ENCODE peak calls at places on chromosome 13, in ten cellular contexts. T is ascending aorta, B is HepG2, Q is IMR-90, A is cardiac muscle cell, W is thoracic aorta, R is suprapubic skin, H is endodermal cell, K is K562, N is epithelial cell of proximal tubule. I is an unnamed sample.

GRCh38 chr13:68509734-68510621 is 1279.8 kb upstream of the PCDH9 start:
- DNase-seq in T (no peak), B (no peak), Q (no peak), A (no peak), W (no peak), R (no peak), H (no peak), K (no peak), N (no peak), I (no peak)

GRCh38 chr13:32023096-32023495 is 8.5 kb upstream of the FRY start:
- DNase-seq in T (no peak), B (no peak), Q (no peak), A (no peak), W (no peak), R (no peak), H (no peak), K (no peak), N (no peak), I (no peak)

GRCh38 chr13:33537691-33538090 is 252.1 kb upstream of the STARD13 start:
- DNase-seq in T (no peak), B (no peak), Q (no peak), A (no peak), W (no peak), R (no peak), H (no peak), K (no peak), N (no peak), I (no peak)

GRCh38 chr13:22648325-22648758 is 532.4 kb upstream of the SGCG start:
- DNase-seq in T (no peak), B (no peak), Q (no peak), A (peak; percentile 61), W (no peak), R (no peak), H (peak; percentile 58), K (no peak), N (no peak), I (no peak)

GRCh38 chr13:22839554-22840286 is 341.1 kb upstream of the SGCG start:
- DNase-seq in T (no peak), B (no peak), Q (no peak), A (peak; percentile 2), W (no peak), R (no peak), H (no peak), K (peak; percentile 5), N (no peak), I (no peak)

GRCh38 chr13:113499936-113500335 is 9.4 kb upstream of the DCUN1D2 start:
- DNase-seq in T (no peak), B (no peak), Q (peak; percentile 82), A (no peak), W (no peak), R (no peak), H (no peak), K (no peak), N (no peak), I (no peak)

GRCh38 chr13:73578251-73578875 is 519.6 kb downstream of the KLF5 start:
- DNase-seq in T (no peak), B (no peak), Q (peak; percentile 42), A (no peak), W (no peak), R (no peak), H (no peak), K (no peak), N (no peak), I (no peak)

GRCh38 chr13:97435794-97436193 is 1.8 kb downstream of the RAP2A start:
- DNase-seq in T (no peak), B (no peak), Q (no peak), A (no peak), W (no peak), R (no peak), H (no peak), K (no peak), N (no peak), I (no peak)

GRCh38 chr13:51976423-51976822 is 34.8 kb downstream of the ATP7B start:
- DNase-seq in T (no peak), B (no peak), Q (no peak), A (no peak), W (no peak), R (no peak), H (no peak), K (no peak), N (no peak), I (no peak)

GRCh38 chr13:97911311-97912138 is 42.0 kb upstream of the IPO5 start:
- DNase-seq in T (no peak), B (peak; percentile 19), Q (peak; percentile 32), A (no peak), W (no peak), R (no peak), H (peak; percentile 82), K (peak; percentile 13), N (no peak), I (peak; percentile 26)

GRCh38 chr13:54305377-54305776 is 1276.8 kb downstream of the OLFM4 start:
- DNase-seq in T (no peak), B (no peak), Q (no peak), A (no peak), W (no peak), R (no peak), H (peak; percentile 65), K (no peak), N (no peak), I (no peak)
- TF ChIP-seq CTCF in T (no peak), B (no peak), Q (no peak), A (no peak), W (no peak), R (no peak), H (peak; percentile 77), K (no peak), N (no peak), I (no peak)

GRCh38 chr13:109747524-109747923 is 38.9 kb downstream of the IRS2 start:
- DNase-seq in T (no peak), B (no peak), Q (no peak), A (no peak), W (no peak), R (no peak), H (peak; percentile 38), K (no peak), N (no peak), I (no peak)

GRCh38 chr13:109750376-109750775 is 36.0 kb downstream of the IRS2 start:
- DNase-seq in T (no peak), B (no peak), Q (no peak), A (no peak), W (no peak), R (no peak), H (no peak), K (no peak), N (no peak), I (no peak)

GRCh38 chr13:109749365-109749764 is 37.0 kb downstream of the IRS2 start:
- DNase-seq in T (no peak), B (no peak), Q (no peak), A (no peak), W (no peak), R (no peak), H (no peak), K (no peak), N (no peak), I (no peak)

GRCh38 chr13:109748677-109749076 is 37.7 kb downstream of the IRS2 start:
- DNase-seq in T (no peak), B (no peak), Q (no peak), A (no peak), W (no peak), R (no peak), H (no peak), K (no peak), N (no peak), I (no peak)

DNA sequence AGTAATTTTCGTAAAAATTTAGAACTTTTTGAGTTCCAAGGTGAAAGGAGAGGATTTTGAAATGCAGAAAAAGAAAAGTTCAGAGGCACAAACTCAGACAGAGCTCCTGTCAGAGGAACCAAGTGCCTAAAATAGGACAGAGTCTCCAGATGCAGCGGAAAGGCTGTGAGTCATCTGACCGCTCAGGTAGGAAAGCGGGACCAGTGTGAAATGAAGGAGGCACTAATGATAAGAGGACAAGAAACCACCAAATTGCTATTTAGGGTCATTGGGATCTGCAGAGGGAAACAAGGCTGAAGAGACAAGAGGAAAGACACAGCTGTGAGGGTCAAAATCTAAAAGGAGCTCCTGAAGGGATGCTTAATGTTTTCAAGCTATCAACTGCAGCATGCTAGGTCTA is 34.9 kb downstream of the IRS2 start:
- DNase-seq in T (no peak), B (no peak), Q (no peak), A (no peak), W (no peak), R (no peak), H (no peak), K (no peak), N (no peak), I (no peak)
- TF ChIP-seq CTCF in T (no peak), B (no peak), Q (no peak), A (no peak), W (no peak), R (no peak), H (no peak), K (no peak), N (no peak), I (no peak)

DNA sequence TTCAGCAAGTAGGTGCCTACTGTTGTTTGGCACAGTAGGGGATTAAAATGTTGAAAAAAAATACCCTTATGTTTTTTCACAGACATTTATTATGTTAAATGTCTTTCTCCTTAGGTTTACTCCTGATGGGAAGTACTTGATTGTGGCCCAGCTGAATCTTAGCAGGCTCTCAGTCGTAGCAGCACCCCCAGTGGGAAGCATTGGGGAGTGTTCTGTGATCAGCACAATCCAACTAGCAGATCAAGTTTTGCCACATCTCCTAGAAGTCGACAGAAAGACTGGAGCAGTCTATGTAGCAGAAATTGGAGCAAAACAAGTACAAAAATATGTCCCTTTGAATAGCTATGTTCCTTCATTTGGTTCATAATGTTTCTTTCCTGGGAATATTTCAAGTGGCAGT is 9.3 kb downstream of the NHLRC3 start:
- DNase-seq in T (no peak), B (no peak), Q (no peak), A (no peak), W (no peak), R (no peak), H (peak; percentile 80), K (peak; percentile 14), N (no peak), I (no peak)
- TF ChIP-seq CTCF in T (no peak), B (no peak), Q (no peak), A (no peak), W (no peak), R (no peak), H (peak; percentile 66), K (peak; percentile 11), N (peak; percentile 15), I (no peak)

GRCh38 chr13:24407844-24408243 is 98.5 kb downstream of the C1QTNF9 start:
- DNase-seq in T (no peak), B (no peak), Q (no peak), A (no peak), W (no peak), R (no peak), H (no peak), K (no peak), N (no peak), I (no peak)
- TF ChIP-seq CTCF in T (no peak), B (no peak), Q (no peak), A (peak; percentile 24), W (no peak), R (no peak), H (peak; percentile 58), K (peak; percentile 30), N (peak; percentile 17), I (no peak)

GRCh38 chr13:49549289-49549688 is 36.1 kb downstream of the RCBTB1 start:
- DNase-seq in T (no peak), B (no peak), Q (no peak), A (no peak), W (no peak), R (no peak), H (peak; percentile 60), K (no peak), N (no peak), I (no peak)
- TF ChIP-seq CTCF in T (peak; percentile 23), B (peak; percentile 28), Q (no peak), A (no peak), W (peak; percentile 14), R (no peak), H (peak; percentile 61), K (no peak), N (peak; percentile 21), I (no peak)